ENCODE peak calls at places on chromosome 3, in eight cellular contexts. Z is CD4-positive, alpha-beta memory T cell; Y is cardiac fibroblast; B is right atrium auricular region; E is heart left ventricle; R is heart right ventricle; X is BE2C; O is fibroblast of pulmonary artery. D is an unnamed sample.

GRCh38 chr3:157301755-157302154 is 134.9 kb upstream of the PTX3 start:
- DNase-seq in E (no peak), R (no peak), O (no peak), Y (no peak), X (no peak), Z (no peak), B (no peak), D (no peak)

GRCh38 chr3:169813757-169814517 is 1.2 kb upstream of the LRRC34 start:
- DNase-seq in Z (peak), E (no peak), R (no peak), O (peak), X (no peak), Y (peak), B (no peak), D (no peak)

GRCh38 chr3:55630921-55631299 is 143.8 kb upstream of the WNT5A start:
- DNase-seq in X (no peak), Y (no peak), R (no peak), B (no peak), O (no peak), Z (no peak), E (no peak), D (no peak)

GRCh38 chr3:54563661-54564200 is 364.1 kb downstream of the LRTM1 start:
- DNase-seq in X (no peak), Z (no peak), E (no peak), Y (no peak), R (no peak), B (no peak), O (no peak), D (no peak)

GRCh38 chr3:159416854-159417253 is 571.8 kb upstream of the IL12A start:
- DNase-seq in E (no peak), Z (no peak), R (no peak), O (peak), B (no peak), Y (peak), X (no peak), D (no peak)

GRCh38 chr3:63228677-63229076 is 49.4 kb upstream of the SYNPR start:
- DNase-seq in E (no peak), R (peak), Y (peak), Z (no peak), X (peak), O (peak), B (no peak), D (no peak)

GRCh38 chr3:177357352-177358084 is 160.2 kb upstream of the TBL1XR1 start:
- DNase-seq in E (peak), Z (no peak), O (peak), X (peak), R (peak), B (peak), Y (peak), D (no peak)

GRCh38 chr3:54873059-54873695 is 54.7 kb downstream of the LRTM1 start:
- DNase-seq in E (no peak), B (no peak), O (no peak), X (no peak), Z (no peak), R (no peak), Y (no peak), D (no peak)

GRCh38 chr3:4722103-4722502 is 229.0 kb downstream of the ITPR1 start:
- DNase-seq in Y (peak), B (no peak), Z (peak), O (peak), R (peak), X (no peak), E (peak), D (peak)

GRCh38 chr3:150278843-150279341 is 129.2 kb upstream of the TSC22D2 start:
- DNase-seq in E (no peak), X (peak), Y (no peak), B (no peak), Z (no peak), R (no peak), O (no peak), D (no peak)

GRCh38 chr3:66797916-66798560 is 200.1 kb upstream of the KBTBD8 start:
- DNase-seq in Y (peak), B (no peak), R (peak), X (no peak), O (peak), Z (no peak), E (peak), D (peak)

GRCh38 chr3:173865900-173866498 is 468.5 kb downstream of the NLGN1 start:
- DNase-seq in X (no peak), E (no peak), Y (no peak), B (no peak), O (no peak), R (no peak), Z (no peak), D (no peak)
- H3K4me3 ChIP-seq in X (no peak), E (no peak), Y (no peak), B (no peak), O (no peak), R (no peak), Z (no peak), D (no peak)

GRCh38 chr3:10444511-10444910 is 60.9 kb downstream of the ATP2B2 start:
- DNase-seq in X (no peak), E (no peak), Z (no peak), B (no peak), O (no peak), R (no peak), Y (no peak), D (no peak)

GRCh38 chr3:10443272-10443671 is 62.1 kb downstream of the ATP2B2 start:
- DNase-seq in B (no peak), Z (no peak), O (no peak), X (no peak), Y (no peak), E (no peak), R (no peak), D (no peak)

GRCh38 chr3:10438902-10439610 is 66.3 kb downstream of the ATP2B2 start:
- DNase-seq in R (no peak), B (no peak), O (no peak), E (no peak), Y (no peak), Z (no peak), X (no peak), D (no peak)

GRCh38 chr3:10443791-10444429 is 61.5 kb downstream of the ATP2B2 start:
- DNase-seq in Z (no peak), X (no peak), B (no peak), E (no peak), Y (no peak), R (no peak), O (no peak), D (no peak)

GRCh38 chr3:10442151-10442795 is 63.1 kb downstream of the ATP2B2 start:
- DNase-seq in B (no peak), O (no peak), Y (no peak), Z (no peak), X (no peak), E (no peak), R (no peak), D (no peak)
- H3K4me3 ChIP-seq in B (no peak), O (no peak), Y (no peak), Z (no peak), X (no peak), E (no peak), R (no peak), D (no peak)

DNA sequence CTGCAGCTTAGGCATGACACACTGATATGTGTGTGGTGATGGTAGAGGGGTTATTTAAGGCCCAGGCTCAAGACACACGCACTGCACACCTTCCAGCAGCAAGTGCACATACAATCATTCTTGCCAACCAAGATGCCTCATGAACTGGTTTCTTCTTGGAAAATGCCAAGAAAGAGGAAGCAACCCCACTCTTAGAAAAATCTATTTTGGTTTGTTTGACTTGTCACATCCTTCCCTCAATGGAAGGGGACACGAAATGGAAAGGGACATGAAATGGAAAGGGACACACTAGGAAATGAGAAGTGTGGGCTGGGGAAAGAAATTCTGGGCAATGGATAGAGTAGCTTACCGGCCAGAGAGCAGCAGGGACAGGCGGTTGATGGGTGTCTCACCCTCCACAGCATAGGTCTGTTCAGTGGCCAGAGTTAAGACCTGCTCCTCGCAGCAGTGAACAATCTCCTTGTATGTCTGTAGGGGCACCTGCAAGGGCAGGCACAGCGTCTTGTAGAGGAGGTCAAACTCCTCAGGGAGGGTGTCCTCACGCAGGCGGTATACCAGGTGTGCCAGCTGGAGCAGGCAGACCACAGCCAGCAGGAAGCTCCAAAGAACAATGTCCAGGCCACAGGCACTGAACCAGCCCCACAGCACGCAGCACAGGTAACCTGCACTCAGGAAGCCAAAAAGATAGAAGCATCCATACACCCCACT is 651 bp downstream of the POPDC2 start:
- DNase-seq in B (no peak), X (no peak), E (no peak), R (no peak), O (no peak), Y (no peak), Z (no peak), D (no peak)
- H3K4me3 ChIP-seq in B (peak), X (peak), E (peak), R (peak), O (no peak), Y (no peak), Z (no peak), D (peak)

GRCh38 chr3:195441476-195441970 is 1.3 kb downstream of the ACAP2 start:
- DNase-seq in O (peak), R (no peak), E (no peak), B (peak), Z (no peak), X (no peak), Y (peak), D (no peak)

GRCh38 chr3:195440379-195440778 is 2.4 kb downstream of the ACAP2 start:
- DNase-seq in B (no peak), Z (no peak), R (no peak), O (no peak), X (no peak), Y (no peak), E (no peak), D (no peak)

GRCh38 chr3:195441971-195442572 is 748 bp downstream of the ACAP2 start:
- DNase-seq in Z (peak), R (peak), E (peak), O (peak), X (peak), B (peak), Y (peak), D (peak)

GRCh38 chr3:195442573-195443390 is at the start of gene ACAP2:
- DNase-seq in X (peak), B (peak), O (peak), R (peak), E (peak), Z (peak), Y (peak), D (peak)

GRCh38 chr3:195441051-195441450 is 1.8 kb downstream of the ACAP2 start:
- DNase-seq in O (peak), Z (no peak), R (no peak), X (no peak), Y (peak), E (no peak), B (no peak), D (no peak)
- H3K4me3 ChIP-seq in O (peak), Z (peak), R (peak), X (peak), Y (peak), E (peak), B (peak), D (peak)

GRCh38 chr3:188240189-188240981 is 86.4 kb downstream of the LPP start:
- DNase-seq in R (no peak), E (no peak), O (no peak), Y (no peak), B (no peak), Z (no peak), X (no peak), D (peak)
- H3K4me3 ChIP-seq in R (no peak), E (no peak), O (no peak), Y (no peak), B (no peak), Z (no peak), X (no peak), D (peak)

GRCh38 chr3:70943886-70944285 is 631.4 kb upstream of the MDFIC2 start:
- DNase-seq in Z (no peak), X (no peak), R (no peak), E (no peak), Y (no peak), O (no peak), B (no peak), D (no peak)
- H3K4me3 ChIP-seq in Z (no peak), X (no peak), R (no peak), E (no peak), Y (no peak), O (no peak), B (no peak), D (no peak)

DNA sequence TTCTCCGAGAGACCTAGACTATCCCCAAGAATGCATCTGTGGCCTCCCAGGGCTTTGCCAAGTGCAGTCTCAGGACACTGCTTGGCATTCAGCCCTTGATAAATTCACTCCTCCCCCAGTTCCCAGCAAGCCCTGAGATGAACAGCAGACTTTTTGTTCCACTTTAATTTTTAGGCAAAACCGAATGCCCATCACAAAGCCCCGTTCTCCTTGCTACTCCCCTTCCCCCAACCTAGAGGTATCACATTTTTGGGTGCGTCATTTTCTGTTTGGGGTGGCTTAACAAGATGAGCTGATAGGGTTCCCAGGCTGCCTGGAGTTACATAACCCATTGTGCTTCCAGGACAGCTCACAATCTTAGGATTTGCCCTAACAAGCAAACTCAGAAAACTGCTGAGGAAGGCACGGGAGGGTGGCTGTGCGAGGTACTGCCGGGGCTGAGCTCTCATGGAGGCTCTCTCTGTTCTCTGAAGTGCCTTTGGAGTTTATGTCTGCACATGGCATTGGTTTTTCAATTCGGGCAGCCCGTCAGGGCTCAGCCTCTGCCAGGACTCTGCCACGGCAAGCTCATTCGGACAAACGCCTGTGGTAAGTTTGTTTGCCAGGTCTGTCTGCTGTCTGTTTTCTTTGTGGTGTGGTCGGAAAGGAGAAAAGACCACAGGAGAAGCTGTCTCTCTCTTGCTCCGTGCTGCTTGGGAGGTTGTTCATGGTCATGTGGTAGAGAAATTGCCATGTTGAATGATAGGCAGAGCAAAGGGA is at the start of gene TRAK1:
- DNase-seq in Y (peak), Z (no peak), R (peak), B (no peak), E (peak), X (no peak), O (peak), D (peak)
- H3K4me3 ChIP-seq in Y (no peak), Z (no peak), R (peak), B (peak), E (peak), X (no peak), O (peak), D (peak)

D was measured in psoas muscle.